ENCODE peak calls at places on chromosomes 13 and 19, in five cellular contexts. S is endothelial cell of umbilical vein, V is AG04450, X is A172, L is EL. T is an unnamed sample.

GRCh38 chr13:48994731-48995130 is 19.0 kb downstream of the FNDC3A start:
- DNase-seq in S (no peak), V (no peak), X (no peak), L (peak; percentile 64), T (no peak)

GRCh38 chr19:19911150-19911549 is 10.4 kb downstream of the ZNF93 start:
- DNase-seq in S (no peak), V (no peak), X (no peak), L (peak; percentile 27), T (no peak)

GRCh38 chr13:98998831-98999634 is 21.2 kb upstream of the DOCK9 start:
- DNase-seq in S (no peak), V (no peak), X (peak; percentile 86), L (peak; percentile 44), T (peak; percentile 66)

GRCh38 chr19:2391118-2391725 is 31.2 kb downstream of the TMPRSS9 start:
- DNase-seq in S (peak; percentile 73), V (peak; percentile 33), X (peak; percentile 61), L (peak; percentile 67), T (peak; percentile 73)

GRCh38 chr13:37869756-37870488 is at the start of gene TRPC4:
- DNase-seq in S (peak; percentile 22), V (no peak), X (peak; percentile 59), L (peak; percentile 88), T (no peak)

GRCh38 chr19:1861599-1862031 is 1.8 kb downstream of the KLF16 start:
- DNase-seq in S (no peak), V (no peak), X (no peak), L (peak; percentile 29), T (no peak)

GRCh38 chr19:48967346-48968178 is 2.5 kb downstream of the FTL start:
- DNase-seq in S (no peak), V (no peak), X (no peak), L (peak; percentile 73), T (no peak)

GRCh38 chr19:12834976-12835757 is 788 bp upstream of the RTBDN start:
- DNase-seq in S (no peak), V (no peak), X (no peak), L (peak; percentile 33), T (no peak)

GRCh38 chr19:19399733-19400438 is 5.6 kb upstream of the GATAD2A start:
- DNase-seq in S (peak; percentile 38), V (no peak), X (no peak), L (peak; percentile 46), T (no peak)

GRCh38 chr13:31322025-31322424 is 122.2 kb downstream of the B3GLCT start:
- DNase-seq in S (no peak), V (no peak), X (no peak), L (no peak), T (no peak)

GRCh38 chr19:4597975-4598671 is 38.6 kb upstream of the SEMA6B start:
- DNase-seq in S (no peak), V (no peak), X (peak; percentile 47), L (peak; percentile 57), T (no peak)

GRCh38 chr19:46147791-46148288 is at the start of gene IGFL2:
- DNase-seq in S (no peak), V (no peak), X (no peak), L (no peak), T (no peak)

GRCh38 chr13:46948338-46948737 is 51.5 kb upstream of the HTR2A start:
- DNase-seq in S (no peak), V (no peak), X (no peak), L (peak; percentile 11), T (no peak)

GRCh38 chr19:755063-755462 is 4.2 kb downstream of the MISP start:
- DNase-seq in S (no peak), V (no peak), X (no peak), L (no peak), T (no peak)

GRCh38 chr13:33483471-33483870 is 197.9 kb upstream of the STARD13 start:
- DNase-seq in S (no peak), V (no peak), X (no peak), L (peak; percentile 81), T (no peak)

GRCh38 chr19:17021793-17022590 is 4.6 kb downstream of the CPAMD8 start:
- DNase-seq in S (peak; percentile 60), V (no peak), X (no peak), L (peak; percentile 47), T (peak; percentile 24)

GRCh38 chr19:15265849-15266248 is 33.6 kb upstream of the EPHX3 start:
- DNase-seq in S (peak; percentile 97), V (peak; percentile 96), X (peak; percentile 98), L (peak; percentile 96), T (no peak)

GRCh38 chr13:76892488-76892887 is 6.3 kb upstream of the KCTD12 start:
- DNase-seq in S (no peak), V (no peak), X (no peak), L (no peak), T (no peak)

GRCh38 chr13:71867101-71867814 is at the start of gene DACH1:
- DNase-seq in S (peak; percentile 93), V (no peak), X (peak; percentile 37), L (peak; percentile 38), T (peak; percentile 62)

GRCh38 chr13:56953965-56954364 is 186.8 kb upstream of the PRR20A start:
- DNase-seq in S (no peak), V (no peak), X (no peak), L (no peak), T (no peak)

GRCh38 chr13:60134376-60134775 is 29.4 kb downstream of the DIAPH3 start:
- DNase-seq in S (peak; percentile 21), V (no peak), X (no peak), L (no peak), T (no peak)

GRCh38 chr19:7544626-7545025 is 9.1 kb downstream of the PNPLA6 start:
- DNase-seq in S (no peak), V (no peak), X (no peak), L (no peak), T (no peak)

GRCh38 chr19:35216833-35217707 is 11.5 kb downstream of the FAM187B start:
- DNase-seq in S (no peak), V (no peak), X (no peak), L (no peak), T (peak; percentile 79)

GRCh38 chr13:72716776-72717175 is 10.7 kb downstream of the MZT1 start:
- DNase-seq in S (peak; percentile 84), V (no peak), X (no peak), L (no peak), T (no peak)

GRCh38 chr19:4208385-4209094 is 20.8 kb upstream of the EBI3 start:
- DNase-seq in S (no peak), V (no peak), X (peak; percentile 67), L (peak; percentile 48), T (no peak)

GRCh38 chr13:88103824-88104223 is 432.7 kb downstream of the SLITRK5 start:
- DNase-seq in S (no peak), V (no peak), X (no peak), L (no peak), T (no peak)

GRCh38 chr13:102902789-102903347 is 57.0 kb downstream of the ERCC5 start:
- DNase-seq in S (no peak), V (no peak), X (no peak), L (no peak), T (no peak)

GRCh38 chr13:102091231-102091630 is 310.6 kb downstream of the FGF14 start:
- DNase-seq in S (no peak), V (no peak), X (peak; percentile 29), L (peak; percentile 16), T (no peak)

GRCh38 chr19:52786078-52786463 is 520 bp downstream of the ZNF600 start:
- DNase-seq in S (peak; percentile 2), V (no peak), X (no peak), L (peak; percentile 12), T (no peak)

GRCh38 chr19:12208221-12208620 is 45.3 kb downstream of the ZNF136 start:
- DNase-seq in S (no peak), V (no peak), X (no peak), L (no peak), T (no peak)

GRCh38 chr19:37905936-37906867 is at the start of gene WDR87:
- DNase-seq in S (no peak), V (no peak), X (no peak), L (no peak), T (peak; percentile 59)

GRCh38 chr13:99905224-99905623 is 66.3 kb downstream of the ZIC5 start:
- DNase-seq in S (no peak), V (no peak), X (no peak), L (no peak), T (no peak)

GRCh38 chr19:18475762-18476331 is 37.9 kb upstream of the ISYNA1 start:
- DNase-seq in S (no peak), V (no peak), X (no peak), L (no peak), T (no peak)

GRCh38 chr19:23385404-23385803 is 9.9 kb downstream of the ZNF91 start:
- DNase-seq in S (no peak), V (no peak), X (no peak), L (no peak), T (no peak)

GRCh38 chr13:109281823-109282239 is 504.6 kb downstream of the IRS2 start:
- DNase-seq in S (no peak), V (no peak), X (no peak), L (no peak), T (no peak)

GRCh38 chr19:49059056-49059455 is 1.5 kb upstream of the CGB7 start:
- DNase-seq in S (no peak), V (no peak), X (no peak), L (no peak), T (no peak)

GRCh38 chr13:40172149-40172591 is 494.3 kb downstream of the FOXO1 start:
- DNase-seq in S (no peak), V (no peak), X (no peak), L (no peak), T (no peak)

T was measured in dermis microvascular lymphatic vessel endothelial cell.